ENCODE peak calls at places on chromosomes 13 and 19, in four cellular contexts. O is HAP-1, A is mucosa of gallbladder, V is left cardiac atrium. K is an unnamed sample.

GRCh38 chr13:73131247-73131646 is 72.4 kb downstream of the KLF5 start:
- DNase-seq in O (no peak), A (no peak), V (no peak), K (no peak)

GRCh38 chr19:6963937-6964336 is 57.3 kb downstream of the MBD3L2B start:
- DNase-seq in O (peak), A (no peak), V (no peak), K (no peak)

GRCh38 chr19:43570174-43570791 is 5.0 kb downstream of the XRCC1 start:
- DNase-seq in O (no peak), A (no peak), V (no peak), K (no peak)

GRCh38 chr19:2691951-2692350 is 10.5 kb downstream of the GNG7 start:
- DNase-seq in O (no peak), A (no peak), V (no peak), K (no peak)

GRCh38 chr13:40764587-40765403 is 6.2 kb downstream of the MRPS31 start:
- DNase-seq in O (no peak), A (peak), V (no peak), K (no peak)

GRCh38 chr19:2157452-2157851 is 6.1 kb upstream of the AP3D1 start:
- DNase-seq in O (no peak), A (no peak), V (no peak), K (no peak)

GRCh38 chr19:38455031-38455430 is 21.5 kb downstream of the RYR1 start:
- DNase-seq in O (peak), A (no peak), V (no peak), K (no peak)

GRCh38 chr19:19338082-19338481 is 17.5 kb downstream of the MAU2 start:
- DNase-seq in O (no peak), A (no peak), V (no peak), K (peak)

GRCh38 chr13:27635256-27635655 is 13.6 kb downstream of the POLR1D start:
- DNase-seq in O (no peak), A (no peak), V (no peak), K (no peak)

GRCh38 chr13:42233726-42234125 is 38.2 kb upstream of the AKAP11 start:
- DNase-seq in O (no peak), A (no peak), V (no peak), K (no peak)

GRCh38 chr19:5806133-5806489 is 1.2 kb downstream of the NRTN start:
- DNase-seq in O (no peak), A (no peak), V (no peak), K (no peak)

GRCh38 chr13:80037505-80037888 is 303.4 kb downstream of the SPRY2 start:
- DNase-seq in O (no peak), A (no peak), V (no peak), K (peak)

GRCh38 chr13:31014461-31014860 is 82.0 kb downstream of the TEX26 start:
- DNase-seq in O (no peak), A (no peak), V (no peak), K (no peak)

GRCh38 chr19:11361037-11361770 is 6.0 kb downstream of the PLPPR2 start:
- DNase-seq in O (no peak), A (peak), V (peak), K (no peak)

GRCh38 chr13:85512421-85512820 is 286.8 kb downstream of the SLITRK6 start:
- DNase-seq in O (no peak), A (no peak), V (no peak), K (no peak)

GRCh38 chr13:101205408-101205807 is 210.9 kb downstream of the NALCN start:
- DNase-seq in O (no peak), A (no peak), V (no peak), K (no peak)

GRCh38 chr13:30042272-30042671 is 191.9 kb upstream of the UBL3 start:
- DNase-seq in O (no peak), A (no peak), V (no peak), K (no peak)

GRCh38 chr13:94210826-94211225 is 268.7 kb downstream of the DCT start:
- DNase-seq in O (no peak), A (no peak), V (no peak), K (no peak)

GRCh38 chr13:50831510-50831909 is 12.0 kb downstream of the DLEU7 start:
- DNase-seq in O (no peak), A (no peak), V (no peak), K (no peak)

GRCh38 chr13:99523838-99524237 is 22.6 kb downstream of the TM9SF2 start:
- DNase-seq in O (no peak), A (no peak), V (no peak), K (no peak)

GRCh38 chr13:79079351-79079839 is 326.7 kb downstream of the RBM26 start:
- DNase-seq in O (no peak), A (no peak), V (no peak), K (no peak)

GRCh38 chr13:100100115-100100879 is 11.4 kb downstream of the PCCA start:
- DNase-seq in O (peak), A (peak), V (no peak), K (no peak)

GRCh38 chr13:72970956-72971355 is 87.8 kb upstream of the KLF5 start:
- DNase-seq in O (peak), A (no peak), V (no peak), K (no peak)

GRCh38 chr19:37981785-37982475 is 74.9 kb downstream of the SIPA1L3 start:
- DNase-seq in O (no peak), A (peak), V (no peak), K (no peak)

GRCh38 chr19:3360494-3361383 is 5.6 kb upstream of the NFIC start:
- DNase-seq in O (no peak), A (peak), V (peak), K (no peak)

GRCh38 chr19:51660975-51661600 is 14.5 kb upstream of the SIGLEC14 start:
- DNase-seq in O (peak), A (peak), V (peak), K (peak)

GRCh38 chr13:75384881-75385707 is 96.9 kb downstream of the TBC1D4 start:
- DNase-seq in O (no peak), A (no peak), V (no peak), K (no peak)

GRCh38 chr13:20230913-20231838 is 943 bp downstream of the GJB6 start:
- DNase-seq in O (no peak), A (no peak), V (no peak), K (no peak)

GRCh38 chr13:72782717-72783116 is 784 bp downstream of the PIBF1 start:
- DNase-seq in O (no peak), A (no peak), V (no peak), K (no peak)

GRCh38 chr19:5018224-5019015 is 49.5 kb downstream of the KDM4B start:
- DNase-seq in O (no peak), A (no peak), V (no peak), K (no peak)

GRCh38 chr13:80101040-80101439 is 239.9 kb downstream of the SPRY2 start:
- DNase-seq in O (no peak), A (no peak), V (no peak), K (no peak)

GRCh38 chr13:26663801-26664200 is 96.8 kb downstream of the GPR12 start:
- DNase-seq in O (no peak), A (no peak), V (no peak), K (no peak)

GRCh38 chr19:17797397-17798201 is 2.7 kb downstream of the B3GNT3 start:
- DNase-seq in O (no peak), A (peak), V (no peak), K (no peak)

GRCh38 chr19:51127032-51127431 is 2.3 kb downstream of the SIGLEC9 start:
- DNase-seq in O (no peak), A (no peak), V (no peak), K (no peak)

GRCh38 chr19:43499042-43499441 is 5.5 kb downstream of the PHLDB3 start:
- DNase-seq in O (no peak), A (peak), V (no peak), K (no peak)

K was measured in skeletal muscle cell.